ENCODE peak calls at places on chromosomes 6 and 20, in seven cellular contexts. One of them, this sample, is unnamed.

GRCh38 chr20:25037288-25038102 is 20.4 kb downstream of the ACSS1 start:
- DNase-seq in HCT116: no peak
- DNase-seq in K562: no peak
- DNase-seq in SK-N-SH: no peak
- DNase-seq in GM12878: no peak
- DNase-seq in T47D: no peak
- DNase-seq in HepG2: no peak
- DNase-seq in this sample: no peak

GRCh38 chr6:112780498-112781096 is 433.5 kb downstream of the RFPL4B start:
- DNase-seq in SK-N-SH: peak
- DNase-seq in HepG2: peak
- DNase-seq in K562: peak
- DNase-seq in HCT116: peak
- DNase-seq in GM12878: peak
- DNase-seq in T47D: peak
- DNase-seq in this sample: peak

GRCh38 chr20:58277578-58278344 is 31.8 kb upstream of the RAB22A start:
- DNase-seq in K562: no peak
- DNase-seq in SK-N-SH: no peak
- DNase-seq in HepG2: no peak
- DNase-seq in T47D: no peak
- DNase-seq in HCT116: no peak
- DNase-seq in GM12878: no peak
- DNase-seq in this sample: no peak

GRCh38 chr6:22320750-22321149 is 23.9 kb upstream of the PRL start:
- DNase-seq in GM12878: no peak
- DNase-seq in HepG2: peak
- DNase-seq in T47D: no peak
- DNase-seq in SK-N-SH: no peak
- DNase-seq in HCT116: peak
- DNase-seq in K562: no peak
- DNase-seq in this sample: no peak

GRCh38 chr6:73152998-73153757 is 72.1 kb downstream of the KHDC1L start:
- DNase-seq in T47D: no peak
- DNase-seq in SK-N-SH: no peak
- DNase-seq in K562: no peak
- DNase-seq in HCT116: no peak
- DNase-seq in GM12878: no peak
- DNase-seq in HepG2: no peak
- DNase-seq in this sample: no peak

GRCh38 chr6:4822476-4822875 is 46.3 kb downstream of the CDYL start:
- DNase-seq in GM12878: no peak
- DNase-seq in SK-N-SH: no peak
- DNase-seq in HepG2: no peak
- DNase-seq in T47D: no peak
- DNase-seq in HCT116: no peak
- DNase-seq in K562: no peak
- DNase-seq in this sample: no peak

GRCh38 chr6:157222201-157222981 is 100.9 kb downstream of the TMEM242 start:
- DNase-seq in HepG2: no peak
- DNase-seq in SK-N-SH: no peak
- DNase-seq in K562: no peak
- DNase-seq in GM12878: no peak
- DNase-seq in T47D: no peak
- DNase-seq in HCT116: no peak
- DNase-seq in this sample: no peak

GRCh38 chr6:157644043-157644810 is 178.8 kb upstream of the SNX9 start:
- DNase-seq in SK-N-SH: peak
- DNase-seq in GM12878: no peak
- DNase-seq in K562: no peak
- DNase-seq in HepG2: no peak
- DNase-seq in T47D: peak
- DNase-seq in HCT116: no peak
- DNase-seq in this sample: no peak

GRCh38 chr20:51153867-51154707 is 131.2 kb upstream of the KCNG1 start:
- DNase-seq in T47D: no peak
- DNase-seq in HCT116: no peak
- DNase-seq in HepG2: no peak
- DNase-seq in K562: no peak
- DNase-seq in SK-N-SH: no peak
- DNase-seq in GM12878: no peak
- DNase-seq in this sample: no peak

GRCh38 chr20:36611625-36612024 is 6.0 kb downstream of the RAB5IF start:
- DNase-seq in T47D: no peak
- DNase-seq in SK-N-SH: no peak
- DNase-seq in HepG2: no peak
- DNase-seq in GM12878: no peak
- DNase-seq in HCT116: no peak
- DNase-seq in K562: no peak
- DNase-seq in this sample: no peak

GRCh38 chr20:54398814-54399213 is 76.6 kb upstream of the DOK5 start:
- DNase-seq in SK-N-SH: no peak
- DNase-seq in HCT116: no peak
- DNase-seq in K562: no peak
- DNase-seq in HepG2: no peak
- DNase-seq in GM12878: no peak
- DNase-seq in T47D: no peak
- DNase-seq in this sample: no peak

GRCh38 chr6:136525586-136526195 is 24.5 kb downstream of the MAP7 start:
- DNase-seq in GM12878: no peak
- DNase-seq in SK-N-SH: no peak
- DNase-seq in HepG2: no peak
- DNase-seq in T47D: peak
- DNase-seq in HCT116: no peak
- DNase-seq in K562: no peak
- DNase-seq in this sample: no peak

GRCh38 chr20:63472159-63472811 is at the start of gene KCNQ2:
- DNase-seq in GM12878: no peak
- DNase-seq in K562: peak
- DNase-seq in HepG2: no peak
- DNase-seq in HCT116: peak
- DNase-seq in T47D: peak
- DNase-seq in SK-N-SH: peak
- DNase-seq in this sample: no peak

DNA sequence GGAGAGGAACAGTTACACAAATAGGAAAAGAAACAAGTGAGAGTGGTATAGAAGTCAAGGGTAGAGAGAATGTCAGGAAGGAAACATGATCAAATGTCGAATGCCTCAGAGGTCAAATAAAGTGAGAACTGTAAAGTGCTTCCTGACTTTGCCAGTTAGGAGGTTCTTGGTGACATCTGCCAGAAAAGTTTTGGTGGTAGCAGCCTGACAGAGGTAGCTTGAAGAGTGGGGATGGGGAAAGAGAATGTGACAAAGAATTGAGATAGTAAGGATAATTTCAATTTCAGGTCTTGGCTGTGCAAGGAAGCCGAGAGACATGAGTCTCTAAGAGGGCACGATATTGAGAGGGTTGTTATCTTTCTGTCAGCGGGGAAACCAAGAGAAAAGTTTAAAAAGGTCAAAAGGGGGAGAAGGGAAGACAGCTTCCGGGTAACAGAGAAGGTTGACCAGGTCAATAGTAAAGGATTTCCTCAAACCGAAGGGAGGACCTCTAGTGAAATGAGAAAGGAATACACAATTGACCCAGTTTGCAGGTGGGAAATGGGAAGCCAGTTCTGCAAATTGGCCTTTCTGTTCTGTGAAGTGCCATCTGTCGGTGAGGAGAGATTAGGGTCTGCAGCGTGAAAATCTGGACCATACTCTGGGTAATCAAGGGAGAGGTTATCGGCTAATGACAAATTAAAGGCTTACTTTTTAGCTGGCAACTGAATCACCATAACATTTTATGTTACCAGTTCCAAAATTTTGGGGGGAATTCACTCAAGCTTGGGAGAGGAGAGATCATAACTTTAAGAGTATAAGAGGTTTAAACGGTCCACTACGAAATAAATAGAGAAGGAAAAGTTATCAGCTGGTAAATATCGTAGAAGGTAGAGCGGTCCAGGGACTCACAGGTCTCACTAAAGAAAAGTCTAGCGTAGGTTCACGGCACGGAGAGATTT is 973 bp upstream of the BRD2 start:
- DNase-seq in SK-N-SH: peak
- DNase-seq in GM12878: no peak
- DNase-seq in K562: peak
- DNase-seq in HepG2: peak
- DNase-seq in HCT116: peak
- DNase-seq in T47D: peak
- DNase-seq in this sample: no peak
- TF ChIP-seq JUND in SK-N-SH: no peak
- TF ChIP-seq JUND in GM12878: no peak
- TF ChIP-seq JUND in K562: peak
- TF ChIP-seq JUND in HepG2: no peak
- TF ChIP-seq JUND in HCT116: no peak
- TF ChIP-seq JUND in T47D: no peak
- TF ChIP-seq JUND in this sample: no peak

DNA sequence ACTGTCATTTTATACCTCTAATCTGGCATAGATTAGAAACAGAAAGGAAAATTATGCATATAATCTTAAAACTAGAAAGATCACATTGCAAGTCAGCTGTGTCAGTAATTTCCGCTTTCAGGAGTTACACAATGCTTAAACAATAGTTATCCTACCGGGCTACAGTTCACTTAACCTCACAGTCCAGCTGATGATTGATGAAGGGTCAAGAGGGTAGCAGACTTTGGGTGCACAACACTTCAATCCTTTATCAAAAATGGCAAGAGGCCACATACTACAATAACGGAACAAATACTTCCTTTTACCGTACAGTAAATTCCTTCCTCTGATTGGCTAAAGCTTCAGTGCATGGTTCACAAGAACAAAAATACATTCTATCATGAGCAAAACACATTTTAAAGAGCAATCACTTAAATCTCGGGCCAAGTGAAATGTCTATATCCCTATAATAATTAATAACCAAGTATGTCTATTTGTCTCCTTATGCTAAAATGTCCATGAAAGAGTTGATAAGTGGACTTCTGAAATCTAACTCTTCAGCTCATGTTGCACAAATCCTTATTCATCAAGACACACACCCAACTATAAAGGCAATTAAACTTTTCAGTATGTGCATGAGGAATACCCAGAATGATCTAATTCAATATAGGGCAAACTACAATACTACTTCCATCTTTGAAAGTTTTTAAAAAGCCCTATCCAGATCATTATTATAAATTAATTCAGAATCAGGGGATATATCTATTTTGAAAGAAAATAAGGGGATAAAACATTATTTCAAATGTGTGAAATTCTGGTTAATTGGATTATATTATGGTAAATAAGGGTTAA is 76.8 kb downstream of the HIVEP2 start:
- DNase-seq in K562: no peak
- DNase-seq in T47D: no peak
- DNase-seq in SK-N-SH: no peak
- DNase-seq in HCT116: no peak
- DNase-seq in HepG2: peak
- DNase-seq in GM12878: no peak
- DNase-seq in this sample: no peak
- TF ChIP-seq JUND in K562: no peak
- TF ChIP-seq JUND in T47D: no peak
- TF ChIP-seq JUND in SK-N-SH: no peak
- TF ChIP-seq JUND in HCT116: no peak
- TF ChIP-seq JUND in HepG2: no peak
- TF ChIP-seq JUND in GM12878: no peak
- TF ChIP-seq JUND in this sample: no peak

DNA sequence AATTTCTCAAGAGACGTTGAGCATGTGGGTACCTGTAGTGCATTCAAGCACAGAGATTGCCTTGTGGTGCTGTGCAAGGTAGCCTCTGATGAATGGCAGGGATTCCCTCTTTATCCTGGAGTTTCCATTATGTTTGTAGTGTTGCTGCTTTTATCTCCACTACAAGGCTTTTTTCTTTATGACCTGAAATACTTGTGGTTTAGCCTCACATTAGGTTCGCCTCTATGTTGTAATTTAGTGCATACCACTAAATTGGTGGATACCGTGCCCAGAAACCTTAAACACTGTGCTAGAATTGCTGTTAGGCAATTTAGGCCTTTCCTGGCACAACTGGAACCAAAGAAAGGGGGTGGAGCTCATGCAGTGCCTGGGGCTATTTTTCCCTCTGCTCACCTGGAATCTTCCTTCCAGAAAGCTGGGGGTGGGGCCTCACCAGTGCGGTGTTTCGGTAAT is 76.7 kb downstream of the NCOA7 start:
- DNase-seq in K562: no peak
- DNase-seq in GM12878: no peak
- DNase-seq in T47D: peak
- DNase-seq in SK-N-SH: no peak
- DNase-seq in HepG2: peak
- DNase-seq in HCT116: peak
- DNase-seq in this sample: peak
- TF ChIP-seq JUND in K562: no peak
- TF ChIP-seq JUND in GM12878: no peak
- TF ChIP-seq JUND in T47D: no peak
- TF ChIP-seq JUND in SK-N-SH: no peak
- TF ChIP-seq JUND in HepG2: no peak
- TF ChIP-seq JUND in HCT116: no peak
- TF ChIP-seq JUND in this sample: no peak

DNA sequence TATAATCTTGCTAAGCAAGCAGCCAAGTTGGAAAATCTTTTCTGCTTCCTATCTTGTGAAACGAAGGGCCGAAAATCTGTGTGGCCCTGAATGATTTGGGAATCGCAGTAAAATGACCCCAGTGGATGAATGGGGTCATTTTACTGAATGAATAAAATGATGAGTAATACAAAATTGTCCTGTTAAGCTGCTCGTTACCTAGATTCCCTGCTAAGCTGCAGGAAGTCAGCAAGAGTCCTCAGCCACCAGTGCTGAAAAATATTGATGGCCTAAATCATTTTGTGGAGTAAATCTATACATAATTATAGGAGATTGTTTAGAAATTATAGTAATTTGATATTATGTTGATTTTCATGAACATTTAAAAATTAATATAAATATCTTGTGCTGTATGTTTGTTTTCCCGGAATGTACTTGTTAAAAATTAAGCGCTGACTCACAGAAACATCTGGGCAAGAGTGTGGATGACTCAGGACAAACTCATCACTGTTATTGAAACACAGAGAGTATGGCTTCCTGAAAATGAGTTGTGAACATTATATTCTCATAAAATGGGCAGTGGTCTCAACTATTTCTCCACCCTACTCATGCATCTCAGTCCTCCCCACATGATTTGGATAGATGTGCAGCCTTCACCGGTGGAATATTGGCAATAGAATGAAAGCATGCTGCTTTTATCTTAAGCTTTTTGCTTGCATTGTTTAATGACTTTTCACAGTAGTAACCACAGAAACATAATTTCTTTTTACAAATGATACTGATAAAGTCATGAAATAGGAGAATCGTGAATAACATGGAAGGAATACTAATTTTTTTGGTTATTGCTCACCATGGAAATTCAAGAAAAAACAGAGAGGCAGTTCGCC is 36.2 kb upstream of the RGS17 start:
- DNase-seq in GM12878: no peak
- DNase-seq in HepG2: peak
- DNase-seq in SK-N-SH: no peak
- DNase-seq in HCT116: peak
- DNase-seq in T47D: no peak
- DNase-seq in K562: no peak
- DNase-seq in this sample: no peak
- TF ChIP-seq JUND in GM12878: no peak
- TF ChIP-seq JUND in HepG2: no peak
- TF ChIP-seq JUND in SK-N-SH: peak
- TF ChIP-seq JUND in HCT116: peak
- TF ChIP-seq JUND in T47D: no peak
- TF ChIP-seq JUND in K562: no peak
- TF ChIP-seq JUND in this sample: no peak

GRCh38 chr20:5557123-5557522 is 193.1 kb upstream of the SHLD1 start:
- DNase-seq in T47D: peak
- DNase-seq in K562: peak
- DNase-seq in SK-N-SH: peak
- DNase-seq in GM12878: peak
- DNase-seq in HepG2: peak
- DNase-seq in HCT116: peak
- DNase-seq in this sample: peak
- TF ChIP-seq JUND in T47D: no peak
- TF ChIP-seq JUND in K562: no peak
- TF ChIP-seq JUND in SK-N-SH: no peak
- TF ChIP-seq JUND in GM12878: no peak
- TF ChIP-seq JUND in HepG2: no peak
- TF ChIP-seq JUND in HCT116: no peak
- TF ChIP-seq JUND in this sample: no peak

This sample was measured in H1.